ENCODE peak calls at places on chromosome 7, in ten cellular contexts. E is dorsolateral prefrontal cortex; A is ascending aorta; C is small intestine; T is CD8-positive, alpha-beta T cell; V is transverse colon; B is prostate gland; X is tibial nerve; Z is colonic mucosa; P is thoracic aorta. S is an unnamed sample.

GRCh38 chr7:83732305-83732704 is 83.4 kb upstream of the SEMA3E start:
- DNase-seq in E (no peak), X (no peak), Z (no peak), T (no peak), C (no peak), A (no peak), P (no peak), V (no peak), B (no peak), S (no peak)

GRCh38 chr7:27994639-27995038 is 186.0 kb downstream of the JAZF1 start:
- DNase-seq in V (peak), A (no peak), E (no peak), Z (peak), P (no peak), T (no peak), C (peak), B (no peak), X (no peak), S (no peak)

GRCh38 chr7:151245360-151246160 is 2.9 kb downstream of the SMARCD3 start:
- DNase-seq in E (no peak), C (no peak), V (peak), B (no peak), T (peak), Z (no peak), A (peak), X (no peak), P (no peak), S (peak)

GRCh38 chr7:66250711-66251110 is 45.6 kb downstream of the TPST1 start:
- DNase-seq in V (no peak), T (no peak), B (no peak), Z (no peak), A (no peak), P (no peak), X (no peak), C (no peak), E (no peak), S (no peak)

GRCh38 chr7:140397784-140398750 is at the start of gene SLC37A3:
- DNase-seq in V (peak), E (peak), A (peak), Z (peak), P (peak), B (peak), T (peak), C (peak), X (peak), S (peak)

GRCh38 chr7:27382307-27382706 is 139.7 kb downstream of the EVX1 start:
- DNase-seq in V (no peak), E (no peak), B (no peak), A (no peak), X (no peak), T (no peak), C (no peak), P (no peak), Z (no peak), S (no peak)

GRCh38 chr7:123995617-123996326 is 37.1 kb downstream of the TMEM229A start:
- DNase-seq in X (no peak), C (no peak), E (no peak), P (no peak), T (no peak), Z (no peak), A (no peak), V (no peak), B (no peak), S (no peak)

GRCh38 chr7:30253796-30254165 is 30.6 kb upstream of the ZNRF2 start:
- DNase-seq in C (no peak), X (no peak), B (no peak), T (no peak), P (no peak), V (no peak), E (no peak), A (no peak), Z (no peak), S (no peak)

GRCh38 chr7:129433823-129434171 is 435 bp upstream of the STRIP2 start:
- DNase-seq in V (no peak), A (no peak), T (no peak), C (no peak), B (no peak), Z (no peak), E (no peak), X (peak), P (peak), S (no peak)

GRCh38 chr7:28329616-28330373 is 82.5 kb upstream of the CREB5 start:
- DNase-seq in Z (no peak), X (no peak), A (no peak), B (no peak), P (no peak), T (peak), E (no peak), V (peak), C (no peak), S (no peak)

GRCh38 chr7:44212581-44213184 is 11.9 kb downstream of the YKT6 start:
- DNase-seq in P (no peak), B (no peak), V (no peak), Z (no peak), T (no peak), X (no peak), E (no peak), C (no peak), A (no peak), S (no peak)

GRCh38 chr7:72183835-72184234 is 228.3 kb downstream of the CALN1 start:
- DNase-seq in V (no peak), C (no peak), P (no peak), A (no peak), Z (no peak), B (no peak), T (no peak), X (no peak), E (no peak), S (peak)

GRCh38 chr7:131745645-131746248 is 189.3 kb upstream of the PODXL start:
- DNase-seq in X (no peak), V (no peak), Z (no peak), C (peak), P (no peak), A (no peak), B (no peak), E (no peak), T (no peak), S (peak)

GRCh38 chr7:101626069-101626671 is 2.9 kb downstream of the MYL10 start:
- DNase-seq in B (no peak), C (no peak), A (no peak), P (no peak), E (no peak), V (no peak), T (no peak), X (no peak), Z (no peak), S (no peak)

GRCh38 chr7:99137418-99138180 is 6.3 kb downstream of the SMURF1 start:
- DNase-seq in A (no peak), P (no peak), V (no peak), X (no peak), C (no peak), Z (no peak), T (no peak), E (peak), B (no peak), S (no peak)

GRCh38 chr7:45584261-45585210 is 10.4 kb downstream of the ADCY1 start:
- DNase-seq in P (no peak), X (no peak), Z (no peak), C (no peak), T (no peak), V (no peak), E (peak), A (peak), B (no peak), S (peak)

GRCh38 chr7:151700621-151701185 is 176.2 kb downstream of the PRKAG2 start:
- DNase-seq in A (no peak), C (no peak), V (no peak), E (no peak), Z (no peak), X (no peak), T (no peak), P (no peak), B (no peak), S (no peak)

GRCh38 chr7:109868215-109868614 is 1222.7 kb upstream of the LRRN3 start:
- DNase-seq in Z (no peak), A (no peak), X (no peak), B (no peak), P (no peak), C (no peak), E (no peak), V (no peak), T (no peak), S (no peak)

GRCh38 chr7:134174797-134175261 is 47.7 kb downstream of the LRGUK start:
- DNase-seq in V (no peak), E (no peak), Z (no peak), T (no peak), C (peak), A (no peak), B (no peak), P (no peak), X (peak), S (no peak)

GRCh38 chr7:55381696-55382095 is 16.6 kb downstream of the LANCL2 start:
- DNase-seq in Z (no peak), P (no peak), C (no peak), X (no peak), B (no peak), V (no peak), E (no peak), T (no peak), A (no peak), S (no peak)

GRCh38 chr7:128104109-128104742 is 73.0 kb upstream of the LRRC4 start:
- DNase-seq in P (no peak), T (no peak), B (no peak), C (no peak), A (no peak), V (no peak), Z (no peak), E (peak), X (no peak), S (no peak)

GRCh38 chr7:69283421-69283820 is 314.9 kb upstream of the AUTS2 start:
- DNase-seq in P (no peak), V (no peak), X (peak), C (no peak), A (no peak), Z (no peak), T (no peak), E (no peak), B (no peak), S (no peak)

GRCh38 chr7:26368542-26368941 is 76.9 kb downstream of the SNX10 start:
- DNase-seq in Z (no peak), C (no peak), X (no peak), A (no peak), V (no peak), T (no peak), B (no peak), P (no peak), E (no peak), S (no peak)

GRCh38 chr7:130865408-130866236 is 131.6 kb upstream of the KLF14 start:
- DNase-seq in E (no peak), V (no peak), B (no peak), Z (no peak), T (no peak), C (no peak), X (no peak), P (no peak), A (no peak), S (no peak)

GRCh38 chr7:114885836-114886235 is 36.1 kb upstream of the MDFIC start:
- DNase-seq in X (no peak), T (no peak), B (no peak), A (no peak), P (no peak), C (no peak), E (no peak), V (no peak), Z (no peak), S (no peak)

GRCh38 chr7:30379131-30379530 is 94.7 kb downstream of the ZNRF2 start:
- DNase-seq in Z (no peak), P (no peak), C (no peak), A (no peak), T (no peak), V (no peak), B (no peak), E (no peak), X (no peak), S (no peak)

GRCh38 chr7:1455241-1455939 is 3.9 kb downstream of the MICALL2 start:
- DNase-seq in X (no peak), B (peak), T (no peak), C (peak), E (no peak), Z (peak), A (no peak), P (no peak), V (peak), S (peak)

GRCh38 chr7:44608916-44609648 is 2.7 kb downstream of the OGDH start:
- DNase-seq in P (no peak), V (no peak), A (no peak), E (no peak), T (no peak), B (no peak), X (no peak), Z (no peak), C (no peak), S (no peak)

GRCh38 chr7:77453531-77453930 is 37.4 kb upstream of the GSAP start:
- DNase-seq in P (no peak), T (no peak), V (no peak), B (peak), Z (no peak), X (peak), C (no peak), A (no peak), E (no peak), S (no peak)

GRCh38 chr7:34165927-34166550 is 260.7 kb downstream of the BMPER start:
- DNase-seq in P (no peak), V (no peak), X (no peak), T (no peak), E (no peak), C (peak), A (no peak), Z (no peak), B (no peak), S (no peak)

GRCh38 chr7:4726568-4726967 is 44.5 kb downstream of the FOXK1 start:
- DNase-seq in P (no peak), Z (no peak), X (no peak), E (no peak), V (no peak), A (no peak), T (no peak), B (no peak), C (no peak), S (no peak)

GRCh38 chr7:44104880-44105771 is 981 bp downstream of the AEBP1 start:
- DNase-seq in V (no peak), E (no peak), P (no peak), B (no peak), Z (no peak), T (no peak), A (peak), X (peak), C (no peak), S (peak)

GRCh38 chr7:99840136-99840869 is 12.5 kb downstream of the CYP3A43 start:
- DNase-seq in A (no peak), Z (no peak), C (peak), V (no peak), P (no peak), X (no peak), E (no peak), T (no peak), B (no peak), S (no peak)

GRCh38 chr7:70037171-70037933 is 439.1 kb downstream of the AUTS2 start:
- DNase-seq in A (no peak), V (no peak), Z (no peak), X (no peak), P (no peak), E (no peak), B (no peak), T (no peak), C (no peak), S (no peak)

GRCh38 chr7:66507764-66508296 is 120.9 kb upstream of the KCTD7 start:
- DNase-seq in A (no peak), V (no peak), P (no peak), B (no peak), X (no peak), E (no peak), Z (no peak), C (no peak), T (no peak), S (no peak)

GRCh38 chr7:66050990-66051424 is 24.6 kb upstream of the ASL start:
- DNase-seq in P (no peak), B (peak), X (no peak), E (peak), Z (no peak), C (peak), A (no peak), V (no peak), T (no peak), S (peak)

GRCh38 chr7:22210355-22210754 is 146.6 kb downstream of the RAPGEF5 start:
- DNase-seq in C (no peak), V (no peak), T (no peak), E (no peak), Z (no peak), A (no peak), P (no peak), X (no peak), B (no peak), S (no peak)

GRCh38 chr7:22208806-22209205 is 148.1 kb downstream of the RAPGEF5 start:
- DNase-seq in P (no peak), A (no peak), E (no peak), V (no peak), T (no peak), B (no peak), X (no peak), C (no peak), Z (no peak), S (no peak)

GRCh38 chr7:22205631-22206030 is 151.3 kb downstream of the RAPGEF5 start:
- DNase-seq in X (no peak), V (no peak), Z (no peak), P (no peak), E (no peak), T (no peak), C (no peak), A (no peak), B (no peak), S (no peak)

GRCh38 chr7:22204312-22204711 is 152.6 kb downstream of the RAPGEF5 start:
- DNase-seq in A (no peak), E (no peak), T (no peak), B (no peak), P (no peak), C (no peak), Z (no peak), X (no peak), V (no peak), S (no peak)

DNA sequence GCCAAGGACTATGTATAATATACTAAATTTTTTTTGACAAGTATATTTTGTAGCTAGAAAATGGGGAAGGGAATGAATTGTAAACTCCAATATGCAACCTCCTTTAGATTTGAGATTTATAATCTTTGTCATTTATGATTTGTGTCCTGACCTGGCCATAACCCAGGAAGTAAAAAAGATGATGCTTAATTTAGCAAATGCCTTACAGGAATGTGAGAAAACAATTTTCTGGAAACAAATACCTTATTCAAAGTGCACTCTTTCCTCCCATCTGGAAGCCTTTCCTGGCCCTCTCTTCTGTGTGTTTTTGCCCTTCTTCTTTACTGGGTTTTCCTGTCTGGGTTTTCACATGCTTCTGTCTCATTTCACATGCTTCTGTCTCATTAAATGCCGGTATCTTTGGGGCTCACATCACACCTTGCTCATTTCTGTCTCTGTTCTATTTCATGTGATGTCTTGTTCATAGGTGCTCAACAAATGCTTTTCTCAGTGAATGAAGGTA is 149.2 kb downstream of the RAPGEF5 start:
- DNase-seq in B (no peak), A (no peak), E (no peak), T (no peak), C (no peak), P (no peak), V (no peak), Z (no peak), X (no peak), S (no peak)
- H3K27ac ChIP-seq in B (no peak), A (peak), E (no peak), T (no peak), C (no peak), P (peak), V (no peak), Z (no peak), X (peak), S (no peak)

GRCh38 chr7:7201583-7202374 is 19.4 kb downstream of the C1GALT1 start:
- DNase-seq in V (peak), X (no peak), P (no peak), C (peak), Z (peak), T (peak), A (no peak), E (no peak), B (no peak), S (peak)
- H3K4me3 ChIP-seq in V (no peak), X (no peak), P (no peak), C (no peak), Z (no peak), T (peak), A (no peak), E (no peak), B (no peak), S (no peak)

DNA sequence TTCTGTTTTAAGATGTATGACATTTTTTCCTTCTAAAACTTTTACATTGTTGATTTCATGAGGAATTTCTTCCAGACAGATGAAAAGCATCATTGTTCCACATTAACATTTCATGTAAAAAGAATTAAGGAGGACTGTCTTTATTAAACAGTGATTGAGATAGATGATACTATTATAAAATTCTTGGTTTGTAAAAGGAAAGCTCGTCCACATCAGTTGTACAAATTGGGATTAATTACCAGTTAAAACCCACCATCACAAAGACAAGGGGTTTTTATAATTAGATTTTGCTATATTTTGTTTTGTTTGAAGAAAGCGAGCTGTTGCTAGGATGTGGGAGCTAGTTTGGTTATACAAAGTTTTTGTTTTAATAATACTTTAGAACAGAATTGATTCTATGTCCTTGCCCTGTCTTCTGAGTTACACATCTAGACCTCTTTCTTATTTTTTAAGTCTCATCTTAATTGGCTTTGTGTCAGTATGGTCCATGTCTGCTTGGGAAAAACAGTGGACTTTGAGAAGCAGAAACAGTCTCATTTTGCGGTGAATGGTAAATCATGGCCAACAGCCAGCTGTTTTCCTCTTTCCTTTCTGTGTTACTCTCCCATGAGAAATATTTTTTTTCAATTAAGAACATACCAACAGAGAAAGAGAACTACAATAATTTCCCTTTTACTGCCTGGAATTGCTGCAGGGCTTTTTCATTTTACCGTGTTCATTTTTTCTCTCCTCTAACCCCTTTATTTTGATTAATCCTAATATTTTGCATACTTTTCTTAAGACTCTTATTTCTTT is 3.2 kb downstream of the TES start:
- DNase-seq in T (no peak), C (no peak), B (no peak), Z (no peak), V (no peak), P (no peak), A (no peak), E (no peak), X (no peak), S (no peak)
- H3K27ac ChIP-seq in T (peak), C (peak), B (peak), Z (peak), V (peak), P (peak), A (peak), E (no peak), X (peak), S (peak)

GRCh38 chr7:136009488-136010079 is 32.4 kb upstream of the MTPN start:
- DNase-seq in Z (no peak), A (no peak), X (peak), P (no peak), B (peak), T (no peak), C (peak), V (no peak), E (no peak), S (no peak)
- H3K4me3 ChIP-seq in Z (no peak), A (no peak), X (no peak), P (no peak), B (no peak), T (no peak), C (no peak), V (no peak), E (no peak), S (no peak)

GRCh38 chr7:136976504-136977251 is 108.2 kb downstream of the CHRM2 start:
- DNase-seq in Z (no peak), T (no peak), X (no peak), E (no peak), P (no peak), C (no peak), A (no peak), V (no peak), B (no peak), S (no peak)
- H3K27ac ChIP-seq in Z (no peak), T (no peak), X (no peak), E (no peak), P (no peak), C (no peak), A (no peak), V (no peak), B (no peak), S (no peak)

DNA sequence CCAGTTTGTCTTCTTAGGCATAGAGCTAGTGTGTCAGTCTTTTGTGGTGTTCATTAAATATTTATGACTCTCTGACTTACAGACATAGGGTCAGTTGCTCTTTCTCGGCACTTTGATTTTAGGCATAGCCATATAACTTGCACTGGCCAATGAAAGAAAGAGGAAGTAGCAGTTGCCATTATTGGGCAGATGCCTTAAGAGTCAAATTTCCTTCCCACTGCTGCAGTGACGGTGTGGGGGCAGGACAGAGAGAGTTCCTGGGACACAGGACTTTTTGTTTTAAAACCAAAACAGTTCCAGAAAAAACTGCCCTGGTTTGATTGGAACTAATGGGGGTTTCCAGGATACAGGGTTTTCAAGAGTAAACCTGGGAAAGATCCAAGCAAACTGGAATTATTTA is 60.2 kb upstream of the PHF14 start:
- DNase-seq in B (no peak), Z (no peak), C (no peak), V (no peak), E (no peak), X (no peak), A (no peak), T (no peak), P (no peak), S (no peak)
- H3K4me3 ChIP-seq in B (no peak), Z (no peak), C (no peak), V (no peak), E (no peak), X (no peak), A (no peak), T (no peak), P (no peak), S (no peak)

GRCh38 chr7:96287168-96287567 is 34.7 kb downstream of the SLC25A13 start:
- DNase-seq in C (no peak), T (no peak), X (no peak), Z (no peak), V (no peak), E (no peak), P (no peak), A (no peak), B (no peak), S (no peak)
- H3K27ac ChIP-seq in C (no peak), T (no peak), X (no peak), Z (no peak), V (no peak), E (no peak), P (no peak), A (no peak), B (no peak), S (no peak)